ENCODE peak calls at places on chromosomes 13 and 19, in four cellular contexts. U is A549, H is heart right ventricle, Z is K562. B is an unnamed sample.

GRCh38 chr13:51921790-51922740 is 60.3 kb downstream of the CCDC70 start:
- DNase-seq in Z (peak), H (no peak), U (peak), B (no peak)

GRCh38 chr13:42992585-42993122 is 613 bp upstream of the EPSTI1 start:
- DNase-seq in H (no peak), Z (no peak), U (no peak), B (no peak)

GRCh38 chr13:90562388-90562787 is 785.1 kb upstream of the MIR17HG start:
- DNase-seq in U (no peak), Z (no peak), H (no peak), B (no peak)

GRCh38 chr13:46146898-46147297 is 35.1 kb downstream of the LCP1 start:
- DNase-seq in Z (no peak), U (peak), H (no peak), B (no peak)

GRCh38 chr19:35013047-35013819 is 13.1 kb downstream of the GRAMD1A start:
- DNase-seq in Z (peak), U (peak), H (peak), B (peak)

GRCh38 chr13:30639671-30640070 is 22.0 kb downstream of the USPL1 start:
- DNase-seq in U (no peak), Z (no peak), H (no peak), B (no peak)

GRCh38 chr19:48858984-48859710 is 9.3 kb downstream of the PLEKHA4 start:
- DNase-seq in U (no peak), Z (peak), H (no peak), B (no peak)

GRCh38 chr19:7787141-7787540 is 24.1 kb downstream of the CLEC4M start:
- DNase-seq in U (no peak), H (no peak), Z (no peak), B (no peak)

GRCh38 chr13:60654405-60654804 is 257.4 kb downstream of the TDRD3 start:
- DNase-seq in H (peak), U (peak), Z (no peak), B (peak)

GRCh38 chr19:13060233-13060963 is 42.3 kb downstream of the LYL1 start:
- DNase-seq in Z (peak), U (no peak), H (no peak), B (peak)

GRCh38 chr19:55600336-55601028 is 394 bp downstream of the ZNF524 start:
- DNase-seq in H (peak), Z (no peak), U (no peak), B (peak)

GRCh38 chr19:34383599-34383998 is 18.6 kb downstream of the GPI start:
- DNase-seq in U (no peak), Z (no peak), H (no peak), B (no peak)

GRCh38 chr19:46296722-46297431 is at the start of gene HIF3A:
- DNase-seq in U (no peak), Z (peak), H (peak), B (no peak)

GRCh38 chr13:102779426-102780159 is 6.0 kb upstream of the TEX30 start:
- DNase-seq in H (no peak), U (no peak), Z (no peak), B (no peak)

GRCh38 chr19:41997121-41997850 is 3.3 kb upstream of the ATP1A3 start:
- DNase-seq in H (peak), Z (peak), U (peak), B (peak)

GRCh38 chr19:13329766-13330165 is 176.5 kb downstream of the CACNA1A start:
- DNase-seq in Z (no peak), H (no peak), U (no peak), B (no peak)

GRCh38 chr19:30883071-30883470 is 466.2 kb downstream of the TSHZ3 start:
- DNase-seq in H (no peak), Z (no peak), U (no peak), B (no peak)

GRCh38 chr19:31519216-31519615 is 170.0 kb upstream of the TSHZ3 start:
- DNase-seq in U (no peak), Z (no peak), H (no peak), B (peak)

GRCh38 chr19:51503428-51503827 is 1.8 kb upstream of the SIGLEC12 start:
- DNase-seq in H (no peak), U (no peak), Z (no peak), B (no peak)

DNA sequence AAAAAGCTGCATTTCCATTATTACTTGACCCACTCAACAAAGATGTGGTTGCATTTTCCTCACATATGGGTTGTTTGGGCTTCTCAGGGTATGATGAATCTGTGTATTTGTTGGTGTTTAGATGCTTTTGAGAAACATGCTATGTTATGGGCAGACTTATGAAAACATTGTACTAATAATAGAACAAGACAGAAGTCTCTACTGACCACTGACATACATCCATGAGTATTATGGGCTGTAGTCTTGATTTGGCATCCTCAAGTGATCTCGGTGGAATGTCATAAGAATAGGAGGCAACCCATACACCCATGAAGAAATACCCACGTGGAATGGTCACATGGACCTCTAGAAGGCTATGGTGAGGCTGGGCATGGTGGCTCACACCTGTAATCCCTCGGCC is 36.3 kb upstream of the ABCC4 start:
- DNase-seq in Z (no peak), U (no peak), H (no peak), B (no peak)
- H3K27ac ChIP-seq in Z (no peak), U (no peak), H (no peak), B (no peak)

GRCh38 chr13:98450495-98451167 is 126.3 kb downstream of the STK24 start:
- DNase-seq in Z (no peak), U (no peak), H (peak), B (no peak)

GRCh38 chr13:98448642-98448928 is 128.3 kb downstream of the STK24 start:
- DNase-seq in U (no peak), H (no peak), Z (no peak), B (no peak)

GRCh38 chr13:98447881-98448641 is 128.8 kb downstream of the STK24 start:
- DNase-seq in U (peak), H (peak), Z (peak), B (no peak)

GRCh38 chr13:98450012-98450411 is 126.9 kb downstream of the STK24 start:
- DNase-seq in U (no peak), Z (no peak), H (no peak), B (no peak)

DNA sequence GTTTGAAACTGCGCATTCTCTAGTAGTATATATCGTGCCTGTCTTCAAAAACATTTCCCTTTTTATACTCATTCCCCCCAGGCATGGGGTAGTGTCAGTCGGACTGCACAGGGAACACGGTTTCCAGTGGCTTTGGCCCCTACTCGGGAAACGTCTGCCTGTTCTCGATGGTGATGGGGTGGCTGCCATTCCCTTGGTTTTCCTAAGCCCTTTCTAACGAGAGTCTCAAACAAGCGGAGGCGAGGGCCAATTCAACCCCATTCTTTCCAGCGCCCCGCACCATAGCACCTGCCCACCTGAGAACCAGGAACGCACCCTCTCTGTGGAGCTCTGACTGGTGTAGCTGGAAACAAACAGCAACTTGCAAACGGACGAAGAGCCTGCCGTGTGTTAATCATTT is 127.6 kb downstream of the STK24 start:
- DNase-seq in H (no peak), U (no peak), Z (no peak), B (no peak)
- H3K27ac ChIP-seq in H (no peak), U (no peak), Z (no peak), B (no peak)

GRCh38 chr13:50081106-50081898 is 66.1 kb downstream of the KCNRG start:
- DNase-seq in Z (peak), H (peak), U (peak), B (peak)
- H3K27ac ChIP-seq in Z (peak), H (peak), U (peak), B (peak)

GRCh38 chr13:106919638-106920037 is 351.7 kb upstream of the ARGLU1 start:
- DNase-seq in U (no peak), H (peak), Z (no peak), B (peak)
- H3K27ac ChIP-seq in U (no peak), H (peak), Z (no peak), B (peak)

DNA sequence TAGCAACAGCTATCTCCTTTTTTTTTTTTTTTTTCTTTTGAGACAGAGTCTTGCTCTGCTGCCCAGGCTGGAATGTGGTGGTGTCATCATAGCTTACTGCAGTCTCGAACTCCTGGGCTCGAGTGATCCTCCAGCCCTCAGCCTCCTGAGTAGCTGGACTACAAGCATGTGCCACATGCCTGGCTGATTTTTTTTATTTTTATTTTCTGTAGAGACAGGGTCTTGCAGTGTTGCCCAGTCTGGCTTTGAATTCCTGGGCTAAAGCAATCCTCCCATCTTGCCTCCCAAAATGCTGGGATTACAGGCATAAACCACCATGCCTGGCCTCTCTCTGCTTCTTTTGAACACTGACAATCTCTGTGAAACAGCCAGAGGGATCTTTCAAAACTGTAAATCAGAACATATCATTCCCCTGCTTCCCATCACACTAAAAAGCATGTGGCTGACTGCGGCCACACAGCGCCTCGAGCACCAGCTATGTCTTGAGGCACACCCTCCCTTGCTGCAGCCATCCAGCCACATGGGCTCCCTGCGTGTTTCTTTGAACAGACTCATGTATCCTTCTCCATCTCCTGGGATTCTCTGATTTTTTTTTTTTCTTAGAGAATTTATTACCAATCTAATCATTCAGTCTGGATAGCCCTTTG is 110.6 kb downstream of the SIPA1L3 start:
- DNase-seq in U (no peak), H (no peak), Z (no peak), B (no peak)
- H3K27ac ChIP-seq in U (no peak), H (no peak), Z (no peak), B (no peak)

GRCh38 chr19:1852294-1852646 is 4.0 kb upstream of the REXO1 start:
- DNase-seq in Z (no peak), H (no peak), U (no peak), B (peak)
- H3K27ac ChIP-seq in Z (peak), H (no peak), U (no peak), B (no peak)

DNA sequence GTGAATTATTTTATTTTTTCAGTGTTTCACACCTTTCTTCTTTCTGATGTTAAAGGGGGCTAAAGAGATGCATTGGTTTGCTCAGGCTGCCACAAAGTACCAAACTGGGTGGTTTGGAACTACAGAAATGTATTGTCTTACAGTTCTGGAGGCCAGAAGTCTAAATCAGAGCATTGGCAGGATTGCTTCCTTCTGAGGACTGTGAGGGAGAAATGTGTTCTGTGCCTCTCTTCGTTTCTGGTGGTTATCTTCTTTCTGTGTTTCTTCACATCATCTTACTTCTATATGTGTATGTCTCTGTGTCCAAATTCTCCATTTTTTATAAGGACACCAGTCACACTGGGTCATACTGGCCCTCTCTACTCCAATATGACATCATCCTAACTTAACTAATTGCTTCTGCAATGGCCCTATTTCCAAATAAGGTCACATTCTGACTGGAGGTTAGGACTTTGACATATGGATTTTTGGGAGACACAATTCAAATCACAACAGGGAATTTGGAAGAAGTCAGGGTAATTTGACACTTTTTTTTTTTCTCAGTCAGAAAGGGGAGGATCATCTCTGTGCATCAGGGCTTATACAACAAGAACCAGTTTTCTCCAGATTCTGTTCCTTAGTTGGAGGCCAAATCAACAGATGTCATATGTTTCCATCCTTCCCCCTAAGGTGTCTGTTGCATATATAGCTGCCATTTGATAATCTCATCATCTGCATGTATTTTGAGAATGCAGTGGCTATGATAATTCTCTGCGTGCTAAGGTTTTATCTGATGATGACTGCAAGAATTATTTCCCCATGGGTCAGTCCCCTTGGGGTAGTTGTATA is 188.2 kb downstream of the KCNRG start:
- DNase-seq in Z (no peak), U (no peak), H (no peak), B (no peak)
- H3K27ac ChIP-seq in Z (no peak), U (no peak), H (no peak), B (no peak)

GRCh38 chr19:39160889-39161672 is 35.5 kb downstream of the PAK4 start:
- DNase-seq in H (no peak), U (no peak), Z (no peak), B (no peak)
- H3K27ac ChIP-seq in H (no peak), U (peak), Z (no peak), B (no peak)

GRCh38 chr19:18476507-18477041 is 38.6 kb upstream of the ISYNA1 start:
- DNase-seq in U (no peak), Z (no peak), H (no peak), B (no peak)
- H3K27ac ChIP-seq in U (no peak), Z (no peak), H (peak), B (no peak)

DNA sequence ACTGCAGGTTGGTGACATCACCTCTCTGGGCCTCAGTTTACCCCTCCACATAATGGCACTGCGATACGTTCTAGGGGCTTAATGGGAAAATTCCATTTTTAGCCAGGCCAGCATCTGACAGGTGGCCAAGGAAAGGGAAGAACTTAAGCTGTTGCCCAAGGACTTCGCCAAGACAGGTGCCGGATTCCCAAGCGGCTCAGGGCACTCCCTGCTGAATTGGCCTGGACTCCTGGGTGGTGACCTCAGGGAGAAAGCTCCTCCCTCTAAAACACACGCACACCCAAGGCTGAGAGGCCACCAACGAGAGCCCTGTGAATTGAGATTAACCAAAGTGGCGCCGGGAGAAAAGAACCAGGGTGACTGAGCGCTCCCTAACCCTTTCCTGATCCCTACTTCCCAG is 13.3 kb downstream of the MAST3 start:
- DNase-seq in H (no peak), Z (no peak), U (no peak), B (peak)
- H3K27ac ChIP-seq in H (no peak), Z (no peak), U (no peak), B (no peak)